ENCODE peak calls at places on chromosomes 6 and 20, in nine cellular contexts. B is heart left ventricle, A is ascending aorta, N is transverse colon, T is neural progenitor cell, H is uterus, X is cardiac muscle cell, Q is heart right ventricle, S is breast epithelium. O is an unnamed sample.

GRCh38 chr6:125546827-125547226 is 202.6 kb upstream of the HEY2 start:
- DNase-seq in B (no peak), A (no peak), N (no peak), T (no peak), H (no peak), X (no peak), Q (no peak), S (no peak), O (no peak)

GRCh38 chr20:44625361-44625760 is 26.1 kb downstream of the ADA start:
- DNase-seq in B (no peak), A (no peak), N (no peak), T (no peak), H (no peak), X (no peak), Q (no peak), S (no peak), O (no peak)

GRCh38 chr6:43070028-43070632 is 6.0 kb upstream of the PTK7 start:
- DNase-seq in B (no peak), A (no peak), N (no peak), T (peak; percentile 76), H (peak; percentile 46), X (peak; percentile 61), Q (no peak), S (no peak), O (no peak)

GRCh38 chr20:41098703-41099250 is 38.6 kb upstream of the PLCG1 start:
- DNase-seq in B (no peak), A (no peak), N (no peak), T (no peak), H (no peak), X (no peak), Q (no peak), S (no peak), O (no peak)

GRCh38 chr20:44495257-44495656 is 19.6 kb downstream of the TTPAL start:
- DNase-seq in B (no peak), A (no peak), N (no peak), T (no peak), H (no peak), X (no peak), Q (no peak), S (no peak), O (no peak)

GRCh38 chr6:112222111-112222726 is 32.1 kb downstream of the LAMA4 start:
- DNase-seq in B (no peak), A (no peak), N (no peak), T (no peak), H (no peak), X (no peak), Q (no peak), S (no peak), O (no peak)

GRCh38 chr20:18506744-18507143 is 996 bp upstream of the SEC23B start:
- DNase-seq in B (no peak), A (no peak), N (peak; percentile 10), T (no peak), H (no peak), X (no peak), Q (no peak), S (no peak), O (no peak)

GRCh38 chr20:62142252-62143117 is 709 bp downstream of the PSMA7 start:
- DNase-seq in B (no peak), A (no peak), N (peak; percentile 36), T (peak; percentile 61), H (no peak), X (peak; percentile 35), Q (no peak), S (no peak), O (no peak)

GRCh38 chr6:100194535-100194934 is 200.5 kb upstream of the MCHR2 start:
- DNase-seq in B (no peak), A (no peak), N (no peak), T (no peak), H (no peak), X (no peak), Q (no peak), S (no peak), O (no peak)

GRCh38 chr20:3312940-3313656 is 74.1 kb upstream of the SLC4A11 start:
- DNase-seq in B (no peak), A (no peak), N (no peak), T (no peak), H (no peak), X (no peak), Q (no peak), S (no peak), O (no peak)

GRCh38 chr6:152236370-152237097 is 400.6 kb downstream of the SYNE1 start:
- DNase-seq in B (no peak), A (no peak), N (no peak), T (no peak), H (no peak), X (no peak), Q (no peak), S (no peak), O (no peak)

GRCh38 chr6:169387809-169388383 is 134.2 kb upstream of the THBS2 start:
- DNase-seq in B (no peak), A (no peak), N (no peak), T (no peak), H (no peak), X (no peak), Q (no peak), S (no peak), O (no peak)

GRCh38 chr20:53643031-53643832 is 49.6 kb upstream of the ZNF217 start:
- DNase-seq in B (no peak), A (no peak), N (peak; percentile 74), T (no peak), H (no peak), X (no peak), Q (no peak), S (no peak), O (no peak)

GRCh38 chr6:90397929-90398674 is 101.5 kb upstream of the BACH2 start:
- DNase-seq in B (no peak), A (no peak), N (no peak), T (no peak), H (no peak), X (no peak), Q (no peak), S (no peak), O (no peak)

GRCh38 chr20:63829943-63830820 is 882 bp downstream of the ZBTB46 start:
- DNase-seq in B (no peak), A (no peak), N (no peak), T (peak; percentile 74), H (peak; percentile 37), X (peak; percentile 49), Q (no peak), S (no peak), O (no peak)

GRCh38 chr20:12597491-12597890 is 411.3 kb upstream of the SPTLC3 start:
- DNase-seq in B (no peak), A (no peak), N (no peak), T (no peak), H (peak; percentile 23), X (no peak), Q (no peak), S (no peak), O (no peak)

GRCh38 chr20:58571942-58572666 is 56.9 kb upstream of the APCDD1L start:
- DNase-seq in B (no peak), A (no peak), N (no peak), T (no peak), H (peak; percentile 39), X (no peak), Q (no peak), S (no peak), O (no peak)

GRCh38 chr6:41371992-41372525 is 36.7 kb downstream of the NCR2 start:
- DNase-seq in B (no peak), A (no peak), N (no peak), T (peak; percentile 57), H (no peak), X (peak; percentile 44), Q (no peak), S (no peak), O (no peak)

GRCh38 chr6:162181741-162182401 is 545.7 kb downstream of the PRKN start:
- DNase-seq in B (no peak), A (no peak), N (no peak), T (no peak), H (no peak), X (no peak), Q (no peak), S (no peak), O (no peak)

GRCh38 chr6:74128536-74128935 is 432.5 kb downstream of the CD109 start:
- DNase-seq in B (no peak), A (no peak), N (no peak), T (no peak), H (no peak), X (no peak), Q (no peak), S (no peak), O (no peak)

GRCh38 chr6:165605182-165605875 is 57.7 kb downstream of the PDE10A start:
- DNase-seq in B (no peak), A (no peak), N (no peak), T (no peak), H (no peak), X (no peak), Q (no peak), S (no peak), O (no peak)

GRCh38 chr6:118216751-118217150 is 309.7 kb downstream of the SLC35F1 start:
- DNase-seq in B (no peak), A (no peak), N (no peak), T (no peak), H (no peak), X (no peak), Q (no peak), S (no peak), O (no peak)

GRCh38 chr6:32973934-32974333 is 5.5 kb downstream of the BRD2 start:
- DNase-seq in B (no peak), A (no peak), N (no peak), T (peak; percentile 60), H (no peak), X (no peak), Q (no peak), S (no peak), O (no peak)
- H3K9me3 ChIP-seq in B (no peaks in the 10 kb centered on the region), A (no peaks in the 10 kb centered on the region), N (no peaks in the 10 kb centered on the region), T (no peaks in the 10 kb centered on the region), H (no peaks in the 10 kb centered on the region), X (no peaks in the 10 kb centered on the region), Q (no peaks in the 10 kb centered on the region), S (no peaks in the 10 kb centered on the region), O (no peaks in the 10 kb centered on the region)

GRCh38 chr6:67881706-67882065 is 753.4 kb upstream of the ADGRB3 start:
- DNase-seq in B (no peak), A (no peak), N (no peak), T (no peak), H (no peak), X (no peak), Q (no peak), S (no peak), O (no peak)
- H3K9me3 ChIP-seq in B (no peaks in the 10 kb centered on the region), A (no peaks in the 10 kb centered on the region), N (no peaks in the 10 kb centered on the region), T (no peaks in the 10 kb centered on the region), H (no peaks in the 10 kb centered on the region), X (no peaks in the 10 kb centered on the region), Q (peaks cover 45% of the 10 kb centered on the region), S (peaks cover 6% of the 10 kb centered on the region), O (no peaks in the 10 kb centered on the region)

GRCh38 chr6:168300975-168301647 is 18.5 kb downstream of the DACT2 start:
- DNase-seq in B (no peak), A (no peak), N (no peak), T (no peak), H (no peak), X (no peak), Q (no peak), S (no peak), O (no peak)
- H3K9me3 ChIP-seq in B (no peaks in the 10 kb centered on the region), A (no peaks in the 10 kb centered on the region), N (no peaks in the 10 kb centered on the region), T (no peaks in the 10 kb centered on the region), H (no peaks in the 10 kb centered on the region), X (no peaks in the 10 kb centered on the region), Q (no peaks in the 10 kb centered on the region), S (no peaks in the 10 kb centered on the region), O (no peaks in the 10 kb centered on the region)

DNA sequence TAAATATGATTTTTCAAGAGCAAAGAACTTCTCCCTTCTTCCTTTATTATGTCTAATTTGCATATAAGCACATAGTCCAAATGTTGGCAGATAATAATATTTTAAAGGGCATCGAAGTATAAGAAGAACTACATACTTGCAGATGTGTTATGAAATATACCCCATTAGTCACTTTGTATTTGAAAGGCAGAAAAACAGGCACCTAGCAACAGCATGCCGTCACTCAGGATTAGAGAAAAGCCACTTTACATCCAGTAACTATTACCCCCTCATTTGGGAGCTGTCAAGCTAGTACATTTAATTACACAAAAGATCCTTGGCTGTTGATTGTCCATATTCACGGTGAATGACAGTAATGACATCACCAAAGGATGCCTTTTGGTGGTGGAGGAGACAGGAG is 99.3 kb upstream of the ARMC2 start:
- DNase-seq in B (no peak), A (no peak), N (no peak), T (no peak), H (no peak), X (no peak), Q (no peak), S (no peak), O (no peak)
- H3K9me3 ChIP-seq in B (no peaks in the 10 kb centered on the region), A (no peaks in the 10 kb centered on the region), N (no peaks in the 10 kb centered on the region), T (no peaks in the 10 kb centered on the region), H (no peaks in the 10 kb centered on the region), X (no peaks in the 10 kb centered on the region), Q (no peaks in the 10 kb centered on the region), S (no peaks in the 10 kb centered on the region), O (no peaks in the 10 kb centered on the region)

O was measured in upper lobe of right lung.